ENCODE peak calls at places on chromosomes 16 and 17, in five cellular contexts. M, C, W, Z and H are unnamed samples.

GRCh38 chr16:60648260-60648659 is 1388.0 kb downstream of the CDH8 start:
- DNase-seq in M (no peak), C (no peak), W (no peak), Z (no peak), H (no peak)

GRCh38 chr17:68824707-68825106 is 130.5 kb downstream of the ABCA8 start:
- DNase-seq in M (no peak), C (no peak), W (no peak), Z (no peak), H (no peak)

GRCh38 chr17:27585153-27585681 is 45.8 kb upstream of the LGALS9 start:
- DNase-seq in M (no peak), C (no peak), W (no peak), Z (no peak), H (no peak)

GRCh38 chr17:77478281-77478680 is 337.5 kb downstream of the SEC14L1 start:
- DNase-seq in M (no peak), C (no peak), W (no peak), Z (no peak), H (no peak)

GRCh38 chr16:58392215-58393137 is at the start of gene GINS3:
- DNase-seq in M (peak; percentile 80), C (peak; percentile 86), W (peak; percentile 95), Z (peak; percentile 90), H (peak; percentile 76)

GRCh38 chr16:78705694-78706093 is 606.2 kb downstream of the WWOX start:
- DNase-seq in M (no peak), C (no peak), W (peak; percentile 22), Z (peak; percentile 2), H (no peak)

GRCh38 chr16:3882531-3882930 is 2.0 kb upstream of the CREBBP start:
- DNase-seq in M (no peak), C (no peak), W (no peak), Z (no peak), H (no peak)

GRCh38 chr17:14303343-14304221 is 2.7 kb downstream of the HS3ST3B1 start:
- DNase-seq in M (peak; percentile 46), C (no peak), W (no peak), Z (no peak), H (peak; percentile 33)

GRCh38 chr17:21028192-21028591 is 14.6 kb downstream of the USP22 start:
- DNase-seq in M (no peak), C (no peak), W (no peak), Z (no peak), H (no peak)

GRCh38 chr17:55348749-55349354 is 72.8 kb downstream of the MMD start:
- DNase-seq in M (peak; percentile 32), C (peak; percentile 42), W (peak; percentile 63), Z (peak; percentile 43), H (peak; percentile 42)

GRCh38 chr16:57113042-57113453 is 20.7 kb downstream of the CPNE2 start:
- DNase-seq in M (no peak), C (no peak), W (no peak), Z (peak; percentile 34), H (no peak)

GRCh38 chr16:8998114-8998513 is 34.4 kb upstream of the USP7 start:
- DNase-seq in M (no peak), C (peak; percentile 48), W (no peak), Z (peak; percentile 54), H (no peak)

GRCh38 chr17:51595965-51596364 is 335.6 kb downstream of the UTP18 start:
- DNase-seq in M (no peak), C (no peak), W (no peak), Z (no peak), H (no peak)

GRCh38 chr17:68790481-68790880 is 164.7 kb downstream of the ABCA8 start:
- DNase-seq in M (no peak), C (no peak), W (no peak), Z (no peak), H (no peak)

GRCh38 chr16:15948532-15949209 is 745 bp upstream of the ABCC1 start:
- DNase-seq in M (no peak), C (no peak), W (peak; percentile 55), Z (no peak), H (no peak)

GRCh38 chr16:5870886-5871715 is 773.5 kb upstream of the EEF2KMT start:
- DNase-seq in M (no peak), C (no peak), W (no peak), Z (no peak), H (no peak)

GRCh38 chr16:57873218-57873617 is 70.9 kb upstream of the KIFC3 start:
- DNase-seq in M (no peak), C (no peak), W (no peak), Z (no peak), H (no peak)

GRCh38 chr16:1180772-1181714 is 28.1 kb downstream of the CACNA1H start:
- DNase-seq in M (no peak), C (no peak), W (no peak), Z (no peak), H (no peak)

GRCh38 chr17:73371846-73372245 is 60.0 kb upstream of the CDC42EP4 start:
- DNase-seq in M (no peak), C (no peak), W (no peak), Z (no peak), H (no peak)

GRCh38 chr16:85286970-85287814 is 174.9 kb upstream of the CIBAR2 start:
- DNase-seq in M (no peak), C (peak; percentile 54), W (no peak), Z (peak; percentile 65), H (no peak)

GRCh38 chr16:4700997-4701743 is 7.8 kb downstream of the NUDT16L1 start:
- DNase-seq in M (no peak), C (no peak), W (no peak), Z (no peak), H (no peak)

GRCh38 chr17:55434721-55435120 is 13.1 kb upstream of the MMD start:
- DNase-seq in M (no peak), C (no peak), W (no peak), Z (peak; percentile 41), H (no peak)

GRCh38 chr16:13453325-13453724 is 466.6 kb upstream of the ERCC4 start:
- DNase-seq in M (no peak), C (peak; percentile 61), W (no peak), Z (no peak), H (no peak)

GRCh38 chr17:81045590-81046095 is 10.7 kb downstream of the BAIAP2 start:
- DNase-seq in M (no peak), C (no peak), W (no peak), Z (no peak), H (no peak)

GRCh38 chr16:58684001-58684353 is 593 bp downstream of the SLC38A7 start:
- DNase-seq in M (no peak), C (peak; percentile 20), W (no peak), Z (peak; percentile 10), H (no peak)

GRCh38 chr16:69772560-69773254 is 10.6 kb downstream of the WWP2 start:
- DNase-seq in M (no peak), C (peak; percentile 33), W (no peak), Z (no peak), H (no peak)

GRCh38 chr17:36464765-36465088 is 21.8 kb upstream of the ZNHIT3 start:
- DNase-seq in M (no peak), C (no peak), W (no peak), Z (no peak), H (no peak)

GRCh38 chr17:4998027-4998665 is 396 bp downstream of the KIF1C start:
- DNase-seq in M (no peak), C (no peak), W (no peak), Z (no peak), H (no peak)

GRCh38 chr17:15169676-15170075 is 95.5 kb downstream of the PMP22 start:
- DNase-seq in M (no peak), C (peak; percentile 37), W (no peak), Z (peak; percentile 77), H (no peak)

GRCh38 chr16:88593489-88593888 is 23.3 kb downstream of the ZC3H18 start:
- DNase-seq in M (no peak), C (no peak), W (no peak), Z (no peak), H (no peak)
- TF ChIP-seq CTCF in M (no peak), C (no peak), W (no peak), Z (no peak), H (no peak)

GRCh38 chr17:49497147-49498036 is 2.3 kb downstream of the NGFR start:
- DNase-seq in M (peak; percentile 20), C (peak; percentile 15), W (no peak), Z (peak; percentile 22), H (peak; percentile 35)

GRCh38 chr17:49496866-49497146 is 1.7 kb downstream of the NGFR start:
- DNase-seq in M (peak; percentile 7), C (no peak), W (no peak), Z (no peak), H (no peak)

GRCh38 chr17:49495842-49496182 is 719 bp downstream of the NGFR start:
- DNase-seq in M (no peak), C (no peak), W (no peak), Z (no peak), H (no peak)

GRCh38 chr17:49496183-49496865 is 1.2 kb downstream of the NGFR start:
- DNase-seq in M (peak; percentile 91), C (peak; percentile 35), W (peak; percentile 65), Z (peak; percentile 28), H (peak; percentile 92)

GRCh38 chr17:49498037-49498615 is 3.0 kb downstream of the NGFR start:
- DNase-seq in M (no peak), C (no peak), W (no peak), Z (no peak), H (peak; percentile 33)
- TF ChIP-seq CTCF in M (no peak), C (no peak), W (peak; percentile 32), Z (no peak), H (no peak)

DNA sequence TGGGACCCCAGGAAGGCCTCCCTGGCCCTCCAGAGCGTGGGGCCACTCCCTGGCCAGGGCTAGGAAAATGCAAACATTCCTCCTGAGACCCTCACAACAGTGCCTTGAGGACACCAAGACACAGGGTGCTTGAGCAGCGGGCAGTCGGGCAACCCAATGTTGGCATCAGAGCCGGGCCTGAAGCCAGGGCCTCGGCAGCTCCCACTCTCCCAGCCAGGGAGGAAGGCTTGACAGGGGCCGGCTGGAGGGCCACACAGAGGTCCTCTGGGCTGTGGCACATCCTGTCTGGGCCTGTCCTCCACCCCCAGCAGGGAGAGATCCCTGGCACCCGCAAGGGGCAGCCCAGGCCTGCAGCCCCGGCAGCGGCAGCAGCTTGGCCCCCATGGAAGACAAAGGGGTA is 12.3 kb upstream of the KRT17 start:
- DNase-seq in M (no peak), C (no peak), W (no peak), Z (no peak), H (no peak)
- TF ChIP-seq CTCF in M (no peak), C (no peak), W (no peak), Z (no peak), H (no peak)

GRCh38 chr17:17142556-17142955 is 63.6 kb downstream of the PLD6 start:
- DNase-seq in M (no peak), C (no peak), W (no peak), Z (no peak), H (no peak)

GRCh38 chr17:17141860-17142552 is 64.1 kb downstream of the PLD6 start:
- DNase-seq in M (peak; percentile 55), C (peak; percentile 37), W (peak; percentile 48), Z (peak; percentile 50), H (peak; percentile 78)

GRCh38 chr17:17141279-17141678 is 64.9 kb downstream of the PLD6 start:
- DNase-seq in M (no peak), C (no peak), W (no peak), Z (no peak), H (peak; percentile 64)

GRCh38 chr17:17139972-17140589 is 66.1 kb downstream of the PLD6 start:
- DNase-seq in M (no peak), C (no peak), W (peak; percentile 58), Z (no peak), H (no peak)

DNA sequence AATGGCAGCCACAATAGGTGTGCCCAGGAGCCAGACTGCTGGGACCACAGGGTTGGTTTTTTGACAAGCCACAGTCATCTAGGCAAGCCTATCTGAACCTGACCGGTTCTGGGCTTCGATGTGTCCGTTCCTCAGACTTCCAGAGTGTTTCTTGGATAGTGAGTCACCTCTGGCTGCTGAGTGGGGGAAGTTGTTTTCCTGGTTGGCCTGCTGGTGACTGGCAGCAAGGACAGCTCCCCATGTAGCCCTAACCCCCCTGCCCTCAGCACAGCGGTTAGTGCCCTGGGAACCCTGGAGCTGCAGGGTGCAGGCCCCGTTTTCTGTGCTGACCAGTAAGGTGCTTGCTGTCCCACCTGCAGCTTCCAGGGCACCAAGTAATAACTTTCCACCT is 65.5 kb downstream of the PLD6 start:
- DNase-seq in M (no peak), C (peak; percentile 59), W (no peak), Z (peak; percentile 79), H (peak; percentile 16)
- TF ChIP-seq CTCF in M (no peak), C (peak; percentile 13), W (no peak), Z (peak; percentile 19), H (no peak)